ENCODE peak calls at places on chromosome 11, in eight cellular contexts. Y is cardiac fibroblast; D is CD8-positive, alpha-beta memory T cell; M is tibial artery; S is heart right ventricle; N is fibroblast of lung; V is body of pancreas; Q is dorsolateral prefrontal cortex. P is an unnamed sample.

GRCh38 chr11:65524747-65525658 is at the start of gene SCYL1:
- DNase-seq in Y (peak), D (peak), M (peak), S (peak), N (peak), V (peak), Q (peak), P (peak)

GRCh38 chr11:78319453-78319955 is 98.1 kb downstream of the GAB2 start:
- DNase-seq in Y (peak), D (no peak), M (no peak), S (no peak), N (peak), V (no peak), Q (no peak), P (peak)

GRCh38 chr11:92500463-92500862 is 275.8 kb downstream of the FAT3 start:
- DNase-seq in Y (no peak), D (no peak), M (no peak), S (no peak), N (no peak), V (no peak), Q (no peak), P (no peak)

GRCh38 chr11:96314326-96315050 is 28.5 kb downstream of the MAML2 start:
- DNase-seq in Y (peak), D (no peak), M (no peak), S (peak), N (peak), V (no peak), Q (no peak), P (peak)

GRCh38 chr11:119854521-119854920 is 125.5 kb upstream of the NECTIN1 start:
- DNase-seq in Y (no peak), D (no peak), M (no peak), S (no peak), N (no peak), V (peak), Q (no peak), P (no peak)

GRCh38 chr11:36492724-36493304 is 17.3 kb downstream of the TRAF6 start:
- DNase-seq in Y (peak), D (peak), M (no peak), S (no peak), N (peak), V (no peak), Q (no peak), P (peak)

GRCh38 chr11:91075032-91075695 is 852.3 kb upstream of the CHORDC1 start:
- DNase-seq in Y (no peak), D (no peak), M (no peak), S (no peak), N (no peak), V (no peak), Q (no peak), P (no peak)

GRCh38 chr11:102807921-102808320 is 10.0 kb upstream of the MMP1 start:
- DNase-seq in Y (peak), D (no peak), M (no peak), S (peak), N (peak), V (peak), Q (no peak), P (peak)

GRCh38 chr11:119885861-119886567 is 157.0 kb upstream of the NECTIN1 start:
- DNase-seq in Y (no peak), D (no peak), M (no peak), S (no peak), N (no peak), V (no peak), Q (no peak), P (no peak)

GRCh38 chr11:63911876-63912275 is 5.1 kb downstream of the RCOR2 start:
- DNase-seq in Y (no peak), D (no peak), M (no peak), S (no peak), N (no peak), V (no peak), Q (no peak), P (no peak)

GRCh38 chr11:15622231-15622890 is 507.6 kb downstream of the INSC start:
- DNase-seq in Y (no peak), D (no peak), M (no peak), S (no peak), N (no peak), V (no peak), Q (no peak), P (no peak)

GRCh38 chr11:8168485-8169257 is at the start of gene RIC3:
- DNase-seq in Y (no peak), D (peak), M (no peak), S (peak), N (no peak), V (peak), Q (peak), P (no peak)

GRCh38 chr11:11463397-11463796 is 110.3 kb upstream of the CSNK2A3 start:
- DNase-seq in Y (no peak), D (no peak), M (no peak), S (no peak), N (no peak), V (no peak), Q (no peak), P (no peak)

GRCh38 chr11:22304337-22304961 is 33.7 kb upstream of the SLC17A6 start:
- DNase-seq in Y (peak), D (no peak), M (no peak), S (no peak), N (peak), V (no peak), Q (no peak), P (peak)

GRCh38 chr11:121520243-121521144 is 67.7 kb upstream of the SORL1-AS1 start:
- DNase-seq in Y (peak), D (no peak), M (no peak), S (no peak), N (peak), V (no peak), Q (no peak), P (peak)

GRCh38 chr11:15768321-15768720 is 588.0 kb downstream of the SOX6 start:
- DNase-seq in Y (no peak), D (no peak), M (no peak), S (no peak), N (no peak), V (no peak), Q (no peak), P (no peak)

GRCh38 chr11:44575288-44575672 is 9.8 kb downstream of the CD82 start:
- DNase-seq in Y (peak), D (no peak), M (no peak), S (no peak), N (peak), V (no peak), Q (no peak), P (peak)

GRCh38 chr11:12480401-12480800 is 103.0 kb downstream of the PARVA start:
- DNase-seq in Y (no peak), D (no peak), M (no peak), S (no peak), N (no peak), V (no peak), Q (no peak), P (no peak)

GRCh38 chr11:12482839-12483238 is 105.5 kb downstream of the PARVA start:
- DNase-seq in Y (no peak), D (no peak), M (no peak), S (peak), N (no peak), V (peak), Q (no peak), P (no peak)

GRCh38 chr11:12489246-12489772 is 111.9 kb downstream of the PARVA start:
- DNase-seq in Y (no peak), D (no peak), M (no peak), S (no peak), N (no peak), V (no peak), Q (no peak), P (no peak)

GRCh38 chr11:12483604-12484003 is 106.2 kb downstream of the PARVA start:
- DNase-seq in Y (no peak), D (no peak), M (no peak), S (peak), N (no peak), V (no peak), Q (no peak), P (no peak)

GRCh38 chr11:12485328-12485727 is 108.0 kb downstream of the PARVA start:
- DNase-seq in Y (peak), D (no peak), M (no peak), S (no peak), N (no peak), V (no peak), Q (no peak), P (no peak)
- H3K4me3 ChIP-seq in Y (no peak), D (no peak), M (no peak), S (no peak), N (no peak), V (no peak), Q (no peak), P (no peak)

GRCh38 chr11:77046060-77046501 is 11.9 kb downstream of the B3GNT6 start:
- DNase-seq in Y (peak), D (peak), M (no peak), S (peak), N (no peak), V (peak), Q (no peak), P (no peak)
- H3K4me3 ChIP-seq in Y (no peak), D (no peak), M (no peak), S (no peak), N (no peak), V (no peak), Q (peak), P (peak)

DNA sequence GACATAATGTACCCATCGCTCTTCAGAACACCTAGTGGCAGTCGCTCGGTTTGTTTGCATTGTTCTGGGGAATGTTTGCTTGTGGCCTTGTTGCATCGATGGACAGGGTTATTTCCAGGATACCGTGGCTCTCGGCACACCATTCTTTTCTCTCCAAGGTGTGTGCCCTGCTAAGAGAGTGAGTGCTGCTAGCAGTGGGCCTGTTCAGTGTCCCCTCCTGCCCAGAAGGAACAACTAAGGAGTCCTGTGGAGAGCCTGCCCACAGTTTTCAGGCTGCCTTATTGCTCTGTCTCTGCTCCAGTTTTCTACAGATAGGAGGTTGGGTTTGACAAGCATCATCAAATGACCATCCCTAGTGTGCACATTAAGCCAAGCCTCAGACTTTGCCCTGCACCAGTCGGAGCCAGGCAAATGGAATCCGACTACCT is 1.4 kb downstream of the CRY2 start:
- DNase-seq in Y (no peak), D (no peak), M (peak), S (no peak), N (no peak), V (peak), Q (no peak), P (no peak)
- H3K4me3 ChIP-seq in Y (no peak), D (peak), M (peak), S (peak), N (peak), V (no peak), Q (peak), P (peak)

DNA sequence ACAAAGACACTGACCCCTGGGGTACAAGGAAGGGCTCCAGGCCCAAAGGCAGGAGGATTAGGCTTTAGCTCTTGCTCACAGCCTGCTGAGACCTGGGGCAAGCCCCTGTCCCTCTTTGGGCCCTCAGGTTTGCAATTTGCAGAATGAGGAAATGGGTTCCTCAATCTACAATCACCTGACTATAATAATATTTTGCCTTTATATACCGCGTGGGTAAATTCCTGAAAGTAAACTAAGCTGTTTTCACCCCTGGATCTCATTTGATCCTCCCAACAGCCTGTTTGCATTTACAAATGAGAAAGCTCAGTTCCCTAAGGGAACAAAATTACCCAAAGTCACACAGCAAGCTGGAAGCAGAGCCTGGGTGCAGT is 781 bp downstream of the STARD10 start:
- DNase-seq in Y (no peak), D (no peak), M (no peak), S (no peak), N (no peak), V (no peak), Q (no peak), P (no peak)
- H3K4me3 ChIP-seq in Y (no peak), D (peak), M (peak), S (no peak), N (no peak), V (no peak), Q (peak), P (no peak)

DNA sequence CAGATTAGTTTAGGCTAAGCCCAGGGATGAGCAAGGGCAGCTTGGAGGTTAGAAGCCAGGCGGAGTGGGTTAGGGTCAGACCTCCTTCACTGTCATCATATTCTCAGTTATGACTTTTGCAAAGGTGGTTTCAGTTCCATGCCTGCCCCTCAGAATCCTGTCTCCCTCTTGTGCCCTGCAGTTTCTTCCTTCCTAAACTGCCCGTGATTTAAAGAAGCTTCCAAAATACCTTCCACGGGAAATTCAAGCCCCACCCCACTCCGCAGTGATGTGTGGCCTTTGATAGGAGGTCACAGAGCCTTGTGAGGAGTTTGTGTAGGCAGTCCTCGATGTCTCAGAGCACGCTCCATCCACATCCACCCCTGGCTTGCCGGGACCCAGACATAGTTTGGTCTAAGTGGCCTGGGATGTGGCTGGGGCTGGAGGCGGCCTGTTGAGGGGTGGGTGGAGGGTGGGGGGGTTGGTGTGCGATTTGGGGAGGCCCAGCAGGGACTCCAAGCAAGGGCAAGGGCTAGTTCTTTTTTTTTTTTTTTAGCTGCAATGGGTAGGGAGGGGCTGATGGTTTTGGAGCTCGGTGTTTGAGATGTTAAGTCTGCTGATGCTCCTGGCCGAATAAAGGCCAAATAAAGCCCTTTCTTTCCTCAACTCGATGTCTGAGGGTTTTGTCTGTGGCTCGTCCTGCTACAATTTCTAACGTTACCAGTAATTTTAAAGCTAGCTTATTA is 1.6 kb upstream of the IFITM1 start:
- DNase-seq in Y (no peak), D (peak), M (no peak), S (peak), N (no peak), V (peak), Q (no peak), P (no peak)
- H3K4me3 ChIP-seq in Y (no peak), D (peak), M (no peak), S (peak), N (no peak), V (no peak), Q (no peak), P (no peak)

DNA sequence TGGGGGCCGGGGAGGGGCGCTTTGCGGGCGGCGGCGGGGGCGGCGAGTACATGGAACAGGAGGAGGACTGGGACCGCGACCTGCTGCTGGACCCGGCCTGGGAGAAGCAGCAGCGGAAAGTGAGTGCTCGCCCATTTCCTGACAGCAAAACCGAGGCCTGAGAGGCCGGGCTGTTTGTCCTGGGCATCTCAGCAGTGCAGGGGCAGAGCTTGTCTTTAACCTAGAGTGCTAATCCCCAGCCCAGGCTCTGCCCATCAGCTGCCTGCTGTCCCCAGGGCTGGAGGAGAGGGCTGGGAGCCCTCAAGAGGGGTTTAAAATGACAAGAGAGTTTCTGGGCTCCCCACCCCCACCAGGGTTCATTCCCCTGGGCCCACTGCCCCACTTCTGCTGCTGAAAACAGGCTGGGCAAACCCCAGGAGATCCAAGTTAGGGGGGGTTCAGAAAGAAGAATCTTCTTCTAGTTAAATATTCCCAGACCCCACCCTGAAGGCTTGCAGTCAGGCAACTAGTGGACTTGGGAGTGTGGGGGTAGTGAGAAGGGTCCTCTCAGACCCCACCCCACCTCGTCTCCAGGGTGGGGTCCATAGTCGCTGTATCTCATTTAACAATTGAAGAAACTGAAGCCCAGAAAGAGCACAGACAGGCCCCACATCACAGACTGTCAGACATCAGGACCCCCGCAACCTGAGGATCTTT is 411 bp downstream of the ACTN3 start:
- DNase-seq in Y (no peak), D (no peak), M (no peak), S (no peak), N (no peak), V (no peak), Q (no peak), P (no peak)
- H3K4me3 ChIP-seq in Y (no peak), D (no peak), M (peak), S (no peak), N (no peak), V (no peak), Q (peak), P (no peak)

DNA sequence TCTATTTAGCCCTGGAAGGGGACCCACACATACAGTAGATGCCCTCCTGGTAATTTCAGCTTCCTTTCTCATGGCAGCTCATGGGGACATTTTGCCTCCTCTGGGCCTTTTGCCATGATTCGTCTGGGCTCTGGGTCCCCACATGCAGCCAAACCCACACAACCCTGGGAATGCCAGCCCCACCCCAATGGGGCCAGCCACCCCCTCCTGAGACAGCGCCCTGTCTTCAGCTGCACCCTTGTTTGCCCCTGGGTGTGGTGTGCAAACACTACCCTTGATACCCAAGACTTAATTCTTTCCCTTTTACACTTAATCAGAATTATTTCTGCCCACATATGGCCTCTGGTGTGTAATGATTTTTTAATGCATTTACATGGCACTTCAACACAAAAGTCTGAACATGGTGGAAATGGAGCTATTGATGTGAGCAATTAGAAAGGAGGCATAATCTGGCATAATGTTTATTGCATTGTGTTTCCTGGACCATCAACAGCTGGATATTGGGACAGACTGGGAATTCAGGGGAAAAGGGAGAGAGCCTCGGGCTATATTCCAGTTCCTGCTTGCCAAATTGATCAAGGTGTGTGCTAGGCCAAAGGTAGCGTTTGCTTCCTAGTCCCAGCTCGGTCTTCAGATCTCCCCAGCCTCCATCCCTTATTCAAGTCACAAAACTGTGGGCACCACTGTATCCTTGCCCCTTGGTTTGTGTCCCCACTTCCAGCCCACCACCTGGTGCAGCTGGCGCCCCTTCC is 85.0 kb upstream of the ANO1 start:
- DNase-seq in Y (no peak), D (no peak), M (no peak), S (no peak), N (no peak), V (no peak), Q (no peak), P (no peak)
- H3K4me3 ChIP-seq in Y (no peak), D (no peak), M (no peak), S (no peak), N (no peak), V (no peak), Q (no peak), P (no peak)

DNA sequence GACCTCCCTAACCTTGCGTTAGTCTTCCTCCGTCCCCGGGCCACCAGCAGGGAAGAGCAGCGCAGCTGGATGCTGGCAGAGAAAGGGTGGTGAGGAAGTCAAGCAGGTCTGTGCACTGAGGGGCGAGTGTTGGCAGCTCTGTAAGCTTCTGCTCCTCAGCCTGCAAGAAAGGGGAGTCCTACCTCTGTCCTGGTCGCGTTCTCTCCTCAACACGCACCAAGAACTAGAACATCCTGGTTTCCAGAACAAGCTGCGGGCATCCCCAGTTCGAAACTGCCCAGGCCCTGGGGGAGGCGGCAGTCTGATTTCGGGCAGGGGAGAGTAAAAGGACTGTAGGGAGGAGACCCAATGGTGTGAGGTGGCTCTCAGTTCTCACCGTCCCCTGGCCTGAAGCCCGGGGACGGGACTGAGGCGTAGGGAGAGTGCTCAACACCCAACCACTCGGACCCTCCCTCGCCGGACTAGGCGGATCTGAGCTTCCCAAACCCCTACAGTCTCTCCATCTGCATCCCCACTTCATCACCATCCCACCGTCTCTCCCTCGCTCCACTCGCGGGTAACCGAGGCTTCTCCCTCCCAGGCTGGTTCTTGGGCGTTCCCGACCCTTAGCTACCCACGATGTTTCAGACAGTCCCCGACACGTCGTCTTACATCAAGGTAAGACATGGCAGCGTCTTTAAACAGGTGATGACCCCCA is 7.7 kb upstream of the FLI1 start:
- DNase-seq in Y (no peak), D (no peak), M (no peak), S (no peak), N (no peak), V (no peak), Q (no peak), P (no peak)
- H3K4me3 ChIP-seq in Y (no peak), D (peak), M (peak), S (peak), N (no peak), V (no peak), Q (peak), P (no peak)